ENCODE peak calls at places on chromosome 13, in four cellular contexts. One of them, this sample, is unnamed.

GRCh38 chr13:98370261-98370660 is 193.2 kb upstream of the RNF113B start:
- DNase-seq in adrenal gland: no peak
- DNase-seq in CD8-positive, alpha-beta T cell: no peak
- DNase-seq in pancreas: no peak
- DNase-seq in this sample: no peak

GRCh38 chr13:73059460-73060250 is 850 bp downstream of the KLF5 start:
- DNase-seq in adrenal gland: peak; percentile 24
- DNase-seq in CD8-positive, alpha-beta T cell: peak; percentile 25
- DNase-seq in pancreas: peak; percentile 86
- DNase-seq in this sample: peak; percentile 78

GRCh38 chr13:40488869-40489391 is 177.5 kb downstream of the FOXO1 start:
- DNase-seq in adrenal gland: no peak
- DNase-seq in CD8-positive, alpha-beta T cell: peak; percentile 28
- DNase-seq in pancreas: no peak
- DNase-seq in this sample: no peak

GRCh38 chr13:48542581-48543341 is 9.9 kb upstream of the RCBTB2 start:
- DNase-seq in adrenal gland: peak; percentile 56
- DNase-seq in CD8-positive, alpha-beta T cell: no peak
- DNase-seq in pancreas: peak; percentile 42
- DNase-seq in this sample: no peak

GRCh38 chr13:83232626-83233025 is 649.6 kb downstream of the SLITRK1 start:
- DNase-seq in adrenal gland: no peak
- DNase-seq in CD8-positive, alpha-beta T cell: no peak
- DNase-seq in pancreas: no peak
- DNase-seq in this sample: no peak

GRCh38 chr13:33509642-33510229 is 224.2 kb upstream of the STARD13 start:
- DNase-seq in adrenal gland: peak; percentile 58
- DNase-seq in CD8-positive, alpha-beta T cell: no peak
- DNase-seq in pancreas: peak; percentile 20
- DNase-seq in this sample: no peak

GRCh38 chr13:59643906-59644626 is 519.7 kb downstream of the DIAPH3 start:
- DNase-seq in adrenal gland: no peak
- DNase-seq in CD8-positive, alpha-beta T cell: no peak
- DNase-seq in pancreas: no peak
- DNase-seq in this sample: no peak

GRCh38 chr13:90562388-90562787 is 785.1 kb upstream of the MIR17HG start:
- DNase-seq in adrenal gland: no peak
- DNase-seq in CD8-positive, alpha-beta T cell: no peak
- DNase-seq in pancreas: no peak
- DNase-seq in this sample: no peak

GRCh38 chr13:75748874-75749273 is 112.7 kb downstream of the LMO7 start:
- DNase-seq in adrenal gland: no peak
- DNase-seq in CD8-positive, alpha-beta T cell: no peak
- DNase-seq in pancreas: no peak
- DNase-seq in this sample: no peak

GRCh38 chr13:76969488-76970365 is 21.4 kb downstream of the ACOD1 start:
- DNase-seq in adrenal gland: no peak
- DNase-seq in CD8-positive, alpha-beta T cell: no peak
- DNase-seq in pancreas: no peak
- DNase-seq in this sample: no peak

GRCh38 chr13:94708971-94709614 is 3.3 kb downstream of the SOX21 start:
- DNase-seq in adrenal gland: no peak
- DNase-seq in CD8-positive, alpha-beta T cell: no peak
- DNase-seq in pancreas: no peak
- DNase-seq in this sample: peak; percentile 17

GRCh38 chr13:94710081-94710809 is 2.1 kb downstream of the SOX21 start:
- DNase-seq in adrenal gland: no peak
- DNase-seq in CD8-positive, alpha-beta T cell: no peak
- DNase-seq in pancreas: no peak
- DNase-seq in this sample: peak; percentile 48

GRCh38 chr13:94712287-94712811 is at the start of gene SOX21:
- DNase-seq in adrenal gland: no peak
- DNase-seq in CD8-positive, alpha-beta T cell: no peak
- DNase-seq in pancreas: no peak
- DNase-seq in this sample: peak; percentile 36

GRCh38 chr13:94711561-94712286 is 621 bp downstream of the SOX21 start:
- DNase-seq in adrenal gland: no peak
- DNase-seq in CD8-positive, alpha-beta T cell: no peak
- DNase-seq in pancreas: no peak
- DNase-seq in this sample: peak; percentile 55

GRCh38 chr13:94710881-94711560 is 1.3 kb downstream of the SOX21 start:
- DNase-seq in adrenal gland: no peak
- DNase-seq in CD8-positive, alpha-beta T cell: no peak
- DNase-seq in pancreas: no peak
- DNase-seq in this sample: peak; percentile 66
- TF ChIP-seq CTCF in adrenal gland: no peak
- TF ChIP-seq CTCF in CD8-positive, alpha-beta T cell: no peak
- TF ChIP-seq CTCF in pancreas: no peak
- TF ChIP-seq CTCF in this sample: peak; percentile 21

DNA sequence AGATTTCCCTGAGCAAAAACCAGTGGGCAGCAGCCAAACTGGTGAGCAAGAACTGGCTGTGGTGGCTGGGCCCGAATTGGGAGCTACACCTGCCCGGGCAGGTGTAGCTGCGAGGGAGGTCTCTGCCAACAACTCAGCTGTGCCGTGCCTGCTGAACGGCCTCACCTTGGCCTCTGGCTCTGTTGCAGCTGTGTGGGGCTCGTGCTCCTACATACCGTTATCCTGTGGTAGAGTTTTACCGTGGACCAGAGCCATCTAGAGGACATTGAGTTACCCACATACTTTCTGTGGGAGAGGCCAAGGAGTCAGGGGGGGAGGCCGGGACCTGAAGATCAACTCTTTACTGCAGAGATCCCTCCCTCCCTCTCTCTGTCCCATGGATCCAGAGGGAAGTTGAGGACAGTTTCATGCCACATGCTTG is 113.2 kb downstream of the TM9SF2 start:
- DNase-seq in adrenal gland: no peak
- DNase-seq in CD8-positive, alpha-beta T cell: no peak
- DNase-seq in pancreas: peak; percentile 47
- DNase-seq in this sample: peak; percentile 50
- TF ChIP-seq CTCF in adrenal gland: no peak
- TF ChIP-seq CTCF in CD8-positive, alpha-beta T cell: no peak
- TF ChIP-seq CTCF in pancreas: no peak
- TF ChIP-seq CTCF in this sample: peak; percentile 59

DNA sequence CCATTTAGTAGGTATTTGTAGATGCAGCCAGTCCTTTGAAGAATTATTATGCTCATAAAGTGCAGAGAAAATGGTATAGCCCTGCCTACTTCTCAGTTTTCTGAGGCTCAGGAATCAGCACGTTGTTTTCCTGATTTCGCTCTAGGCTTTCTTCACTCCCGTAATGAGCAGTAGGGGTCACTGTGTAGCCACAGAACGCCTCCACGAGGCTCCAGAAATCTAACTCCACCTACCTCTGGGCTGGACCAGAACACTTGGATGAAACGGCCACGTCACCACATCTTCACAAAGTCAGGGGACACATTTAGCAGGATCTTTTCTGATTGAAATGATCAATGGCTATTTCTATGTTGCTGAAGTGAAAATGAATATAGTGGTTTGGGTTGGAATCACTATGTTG is 49.8 kb upstream of the GTF3A start:
- DNase-seq in adrenal gland: peak; percentile 61
- DNase-seq in CD8-positive, alpha-beta T cell: peak; percentile 33
- DNase-seq in pancreas: peak; percentile 77
- DNase-seq in this sample: peak; percentile 77
- TF ChIP-seq CTCF in adrenal gland: peak; percentile 52
- TF ChIP-seq CTCF in CD8-positive, alpha-beta T cell: peak; percentile 67
- TF ChIP-seq CTCF in pancreas: peak; percentile 40
- TF ChIP-seq CTCF in this sample: peak; percentile 77

GRCh38 chr13:30147380-30147779 is 160.0 kb downstream of the KATNAL1 start:
- DNase-seq in adrenal gland: no peak
- DNase-seq in CD8-positive, alpha-beta T cell: no peak
- DNase-seq in pancreas: no peak
- DNase-seq in this sample: no peak
- TF ChIP-seq CTCF in adrenal gland: no peak
- TF ChIP-seq CTCF in CD8-positive, alpha-beta T cell: no peak
- TF ChIP-seq CTCF in pancreas: no peak
- TF ChIP-seq CTCF in this sample: no peak

This sample was measured in GM13977.